ENCODE peak calls at places on chromosomes 16 and 17, in ten cellular contexts. I is NCI-H748 treated with DMSO at 0.1 percent for 48 hours; K is fibroblast of the aortic adventitia; Z is B cell; D is IMR-90; O is stimulated activated CD4-positive, alpha-beta T cell treated with anti-CD3 and anti-CD28 coated beads, Interleukin-1b, Interleukin-23, amount 100 ng/mL, for 24 hours; B is RPMI8226; W is retina; F is NCI-H460; E is NCI-H1105 treated with DMSO at 0.1 percent for 48 hours. R is an unnamed sample.

GRCh38 chr16:64858076-64858475 is 263.8 kb downstream of the CDH11 start:
- DNase-seq in O (no peak), D (peak), E (no peak), K (no peak), B (no peak), W (no peak), F (no peak), I (no peak), Z (no peak), R (no peak)

GRCh38 chr17:39761861-39762496 is 24.2 kb downstream of the GRB7 start:
- DNase-seq in O (no peak), K (no peak), E (no peak), F (no peak), I (no peak), Z (no peak), D (no peak), W (no peak), B (no peak), R (no peak)

GRCh38 chr17:14725729-14726128 is 424.8 kb downstream of the HS3ST3B1 start:
- DNase-seq in E (no peak), O (no peak), D (peak), F (no peak), Z (no peak), W (no peak), I (no peak), K (peak), B (no peak), R (no peak)

GRCh38 chr17:38730526-38731379 is 612 bp downstream of the CISD3 start:
- DNase-seq in I (no peak), O (no peak), E (peak), D (peak), W (peak), Z (no peak), B (peak), F (no peak), K (peak), R (peak)

GRCh38 chr16:83743241-83743640 is 64.5 kb upstream of the HSBP1 start:
- DNase-seq in F (no peak), B (no peak), I (no peak), O (no peak), D (no peak), W (no peak), E (no peak), K (no peak), Z (no peak), R (no peak)

GRCh38 chr16:66130296-66130910 is 236.1 kb upstream of the CDH5 start:
- DNase-seq in I (no peak), Z (no peak), E (no peak), K (peak), O (no peak), F (no peak), B (no peak), D (peak), W (no peak), R (no peak)

GRCh38 chr17:10683853-10684252 is 13.5 kb downstream of the SCO1 start:
- DNase-seq in O (no peak), B (peak), E (peak), K (peak), D (peak), I (no peak), Z (no peak), F (peak), W (no peak), R (no peak)

GRCh38 chr17:32281011-32281451 is 15.4 kb downstream of the RHBDL3 start:
- DNase-seq in E (peak), O (no peak), K (no peak), D (no peak), F (no peak), Z (no peak), W (peak), I (no peak), B (peak), R (peak)

GRCh38 chr16:77437859-77438258 is 3.0 kb upstream of the ADAMTS18 start:
- DNase-seq in W (no peak), O (no peak), Z (no peak), D (no peak), F (no peak), K (peak), I (peak), E (peak), B (no peak), R (peak)

GRCh38 chr17:15261063-15261817 is 3.9 kb downstream of the PMP22 start:
- DNase-seq in K (peak), F (peak), D (peak), I (no peak), Z (no peak), B (no peak), W (no peak), O (no peak), E (peak), R (no peak)

GRCh38 chr17:59361916-59362810 is 30.7 kb downstream of the YPEL2 start:
- DNase-seq in F (no peak), W (no peak), I (no peak), E (no peak), Z (peak), O (no peak), D (peak), K (peak), B (no peak), R (no peak)

GRCh38 chr16:88938933-88939813 is 37.8 kb downstream of the CBFA2T3 start:
- DNase-seq in B (no peak), I (no peak), K (no peak), Z (no peak), D (no peak), E (no peak), O (no peak), W (peak), F (no peak), R (no peak)

GRCh38 chr16:27724491-27724878 is 174.5 kb downstream of the KATNIP start:
- DNase-seq in K (peak), E (no peak), Z (no peak), I (no peak), D (no peak), F (no peak), B (no peak), W (no peak), O (no peak), R (peak)

GRCh38 chr16:57938936-57939871 is 31.7 kb downstream of the CNGB1 start:
- DNase-seq in W (no peak), I (no peak), Z (no peak), D (peak), K (peak), F (no peak), B (peak), O (no peak), E (no peak), R (no peak)

GRCh38 chr16:83772806-83773205 is 35.0 kb upstream of the HSBP1 start:
- DNase-seq in O (no peak), K (no peak), I (no peak), W (no peak), E (no peak), F (no peak), B (no peak), D (no peak), Z (no peak), R (no peak)

GRCh38 chr17:17506893-17507464 is 10.8 kb upstream of the RASD1 start:
- DNase-seq in F (no peak), O (no peak), K (no peak), I (no peak), E (peak), B (no peak), D (no peak), Z (no peak), W (no peak), R (peak)

GRCh38 chr16:75305364-75306101 is 54.1 kb upstream of the BCAR1 start:
- DNase-seq in I (no peak), B (no peak), K (peak), E (no peak), D (peak), F (peak), W (no peak), O (peak), Z (no peak), R (no peak)

GRCh38 chr17:35103271-35103670 is 16.4 kb downstream of the RAD51D start:
- DNase-seq in D (no peak), I (no peak), F (no peak), O (no peak), Z (peak), K (no peak), B (no peak), W (no peak), E (no peak), R (no peak)

GRCh38 chr17:41599680-41600079 is 12.9 kb downstream of the KRT16 start:
- DNase-seq in B (no peak), K (no peak), W (no peak), D (no peak), O (no peak), F (no peak), Z (no peak), I (no peak), E (no peak), R (no peak)

GRCh38 chr16:28981517-28981916 is 3.3 kb upstream of the LAT start:
- DNase-seq in K (no peak), D (no peak), B (peak), O (peak), W (no peak), Z (no peak), E (no peak), F (peak), I (no peak), R (no peak)

GRCh38 chr17:47697948-47698711 is 4.2 kb downstream of the TBKBP1 start:
- DNase-seq in E (no peak), Z (no peak), I (no peak), F (no peak), D (no peak), B (no peak), K (no peak), O (no peak), W (no peak), R (no peak)

GRCh38 chr16:1422076-1422475 is 1.5 kb upstream of the UQCC4 start:
- DNase-seq in Z (no peak), F (no peak), B (no peak), K (no peak), E (no peak), I (no peak), O (no peak), D (no peak), W (no peak), R (no peak)

GRCh38 chr17:79992657-79993389 is 42.8 kb downstream of the TBC1D16 start:
- DNase-seq in W (no peak), K (no peak), E (no peak), Z (no peak), O (no peak), F (no peak), D (no peak), I (no peak), B (peak), R (peak)

GRCh38 chr16:30903596-30903995 is 7.2 kb downstream of the CTF1 start:
- DNase-seq in F (no peak), I (no peak), O (no peak), Z (no peak), E (no peak), K (peak), W (no peak), D (no peak), B (no peak), R (no peak)

GRCh38 chr16:49483651-49484451 is 110.2 kb downstream of the C16orf78 start:
- DNase-seq in W (no peak), O (no peak), F (no peak), B (no peak), E (no peak), I (no peak), Z (no peak), K (no peak), D (no peak), R (no peak)

R was measured in NCI-H1092 treated with DMSO at 0.1 percent for 48 hours.